ENCODE peak calls at places on chromosomes 5 and 9, in ten cellular contexts. M is smooth muscle cell of the brain vasculature; J is stimulated activated CD8-positive, alpha-beta memory T cell treated with anti-CD3 and anti-CD28 coated beads, Interleukin-12 subunit alpha, Interleukin-12 subunit beta, amount 100 ng/mL, for 4 hours; R is MV-4-11; K is A172; P is T-helper 9 cell; D is HFF-Myc; C is left ventricle myocardium inferior; F is stimulated activated CD4-positive, alpha-beta T cell treated with anti-CD3 and anti-CD28 coated beads, Interleukin-4, amount 100 ng/mL, for 24 hours; B is T-helper 2 cell. W is an unnamed sample.

GRCh38 chr5:36073595-36074216 is 7.0 kb upstream of the UGT3A2 start:
- DNase-seq in J (no peak), C (no peak), M (no peak), P (no peak), R (peak), K (no peak), F (no peak), B (no peak), D (no peak), W (no peak)

GRCh38 chr9:6197330-6197729 is 18.3 kb upstream of the IL33 start:
- DNase-seq in J (no peak), M (no peak), R (no peak), P (no peak), B (no peak), K (no peak), D (no peak), C (no peak), F (no peak), W (no peak)

GRCh38 chr5:2167671-2168070 is 284.9 kb upstream of the IRX4 start:
- DNase-seq in P (no peak), F (no peak), K (no peak), J (no peak), C (no peak), M (no peak), D (no peak), R (no peak), B (no peak), W (no peak)

GRCh38 chr5:137753227-137753985 is 757 bp downstream of the HNRNPA0 start:
- DNase-seq in C (peak), R (no peak), D (no peak), M (no peak), F (peak), P (peak), B (peak), J (no peak), K (no peak), W (no peak)

GRCh38 chr9:5388026-5388806 is 48.5 kb upstream of the RLN1 start:
- DNase-seq in P (no peak), K (no peak), M (peak), D (no peak), C (no peak), B (no peak), F (no peak), R (peak), J (no peak), W (no peak)

GRCh38 chr9:131395027-131395744 is 1.3 kb downstream of the PRRC2B start:
- DNase-seq in D (no peak), M (no peak), R (peak), C (no peak), B (peak), K (no peak), F (peak), J (peak), P (peak), W (no peak)

GRCh38 chr9:131982683-131983239 is 96.9 kb downstream of the MED27 start:
- DNase-seq in J (no peak), B (no peak), C (no peak), M (no peak), D (no peak), F (no peak), P (no peak), R (peak), K (peak), W (no peak)

GRCh38 chr9:122394265-122395242 is 23.7 kb downstream of the PTGS1 start:
- DNase-seq in D (peak), P (no peak), B (no peak), J (no peak), M (no peak), C (peak), F (no peak), R (no peak), K (peak), W (peak)

GRCh38 chr5:37539459-37539858 is 160.3 kb downstream of the WDR70 start:
- DNase-seq in P (no peak), R (no peak), K (no peak), D (no peak), B (no peak), F (no peak), C (no peak), J (no peak), M (no peak), W (no peak)

GRCh38 chr5:128920345-128921215 is 44.7 kb upstream of the SLC27A6 start:
- DNase-seq in B (no peak), J (no peak), F (no peak), D (peak), P (no peak), K (peak), M (peak), R (no peak), C (no peak), W (peak)

GRCh38 chr5:14206028-14206725 is 63.0 kb downstream of the TRIO start:
- DNase-seq in R (peak), M (no peak), D (no peak), F (no peak), B (no peak), J (no peak), P (no peak), C (no peak), K (no peak), W (no peak)

GRCh38 chr5:16826379-16827125 is 109.5 kb downstream of the MYO10 start:
- DNase-seq in M (no peak), F (no peak), K (no peak), B (no peak), C (no peak), D (no peak), R (no peak), P (no peak), J (no peak), W (no peak)

GRCh38 chr9:136569526-136570148 is 23.8 kb upstream of the NOTCH1 start:
- DNase-seq in C (no peak), P (no peak), M (no peak), R (no peak), F (no peak), J (no peak), D (no peak), B (no peak), K (no peak), W (no peak)

GRCh38 chr5:92581249-92581648 is 999.8 kb downstream of the NR2F1-AS1 start:
- DNase-seq in R (no peak), P (no peak), K (no peak), D (no peak), B (no peak), M (no peak), C (no peak), J (no peak), F (no peak), W (no peak)

GRCh38 chr5:11322133-11322532 is 561.1 kb upstream of the DAP start:
- DNase-seq in K (no peak), C (no peak), P (no peak), J (no peak), M (no peak), B (no peak), D (no peak), F (no peak), R (peak), W (no peak)

GRCh38 chr5:150377964-150378694 is 20.6 kb downstream of the TCOF1 start:
- DNase-seq in D (peak), B (no peak), P (no peak), J (no peak), K (peak), C (no peak), R (no peak), F (no peak), M (peak), W (peak)

GRCh38 chr5:179143446-179143845 is 83.3 kb downstream of the ZNF354C start:
- DNase-seq in P (no peak), D (no peak), J (no peak), F (no peak), B (no peak), R (no peak), M (no peak), C (no peak), K (no peak), W (no peak)

GRCh38 chr9:114119242-114120191 is 20.4 kb upstream of the KIF12 start:
- DNase-seq in M (no peak), R (no peak), B (no peak), C (no peak), F (no peak), J (no peak), P (no peak), D (no peak), K (no peak), W (no peak)

GRCh38 chr9:108444400-108445358 is 411.1 kb downstream of the ACTL7B start:
- DNase-seq in D (peak), C (no peak), F (no peak), B (no peak), M (peak), P (no peak), R (no peak), J (no peak), K (peak), W (peak)

GRCh38 chr5:168086104-168086610 is 205.3 kb upstream of the WWC1 start:
- DNase-seq in J (no peak), B (no peak), D (no peak), P (no peak), M (no peak), R (no peak), C (no peak), K (peak), F (no peak), W (no peak)

GRCh38 chr9:14752271-14752670 is 29.7 kb upstream of the CER1 start:
- DNase-seq in P (no peak), C (no peak), F (no peak), M (no peak), D (no peak), K (no peak), B (no peak), R (no peak), J (no peak), W (no peak)

GRCh38 chr9:131521203-131521602 is 9.9 kb downstream of the UCK1 start:
- DNase-seq in B (no peak), J (no peak), F (no peak), K (no peak), M (no peak), C (no peak), P (no peak), R (no peak), D (no peak), W (no peak)

GRCh38 chr5:15737882-15738677 is 238.1 kb downstream of the FBXL7 start:
- DNase-seq in P (no peak), J (no peak), R (no peak), K (no peak), C (no peak), B (no peak), D (no peak), M (no peak), F (no peak), W (no peak)